ENCODE peak calls at places on chromosomes 13 and 19, in four cellular contexts. One of them, this sample, is unnamed.

GRCh38 chr13:105972811-105973590 is 562.5 kb downstream of the EFNB2 start:
- DNase-seq in fibroblast of mammary gland: no peak
- DNase-seq in amniotic epithelial cell: peak; percentile 17
- DNase-seq in RWPE1: no peak
- DNase-seq in this sample: no peak

GRCh38 chr13:32650705-32651311 is 64.6 kb downstream of the PDS5B start:
- DNase-seq in RWPE1: peak; percentile 25
- DNase-seq in amniotic epithelial cell: peak; percentile 66
- DNase-seq in fibroblast of mammary gland: peak; percentile 84
- DNase-seq in this sample: peak; percentile 75

GRCh38 chr19:2027361-2027760 is 11.8 kb upstream of the BTBD2 start:
- DNase-seq in amniotic epithelial cell: peak; percentile 73
- DNase-seq in fibroblast of mammary gland: peak; percentile 96
- DNase-seq in RWPE1: no peak
- DNase-seq in this sample: peak; percentile 69

GRCh38 chr13:99984134-99984462 is 2.5 kb downstream of the ZIC2 start:
- DNase-seq in fibroblast of mammary gland: no peak
- DNase-seq in RWPE1: no peak
- DNase-seq in amniotic epithelial cell: no peak
- DNase-seq in this sample: no peak

GRCh38 chr19:17337675-17338439 is 504 bp downstream of the GTPBP3 start:
- DNase-seq in fibroblast of mammary gland: no peak
- DNase-seq in amniotic epithelial cell: no peak
- DNase-seq in RWPE1: peak; percentile 55
- DNase-seq in this sample: no peak

GRCh38 chr13:45398862-45399261 is 19.3 kb downstream of the SLC25A30 start:
- DNase-seq in amniotic epithelial cell: no peak
- DNase-seq in RWPE1: no peak
- DNase-seq in fibroblast of mammary gland: no peak
- DNase-seq in this sample: no peak

GRCh38 chr19:10566658-10567410 is 1.0 kb upstream of the KRI1 start:
- DNase-seq in amniotic epithelial cell: no peak
- DNase-seq in RWPE1: no peak
- DNase-seq in fibroblast of mammary gland: no peak
- DNase-seq in this sample: no peak

GRCh38 chr19:49853852-49854849 is 3.2 kb downstream of the PTOV1 start:
- DNase-seq in amniotic epithelial cell: no peak
- DNase-seq in fibroblast of mammary gland: no peak
- DNase-seq in RWPE1: no peak
- DNase-seq in this sample: no peak

GRCh38 chr19:11693505-11694499 is 44.9 kb downstream of the ZNF823 start:
- DNase-seq in RWPE1: peak; percentile 57
- DNase-seq in fibroblast of mammary gland: peak; percentile 91
- DNase-seq in amniotic epithelial cell: peak; percentile 58
- DNase-seq in this sample: peak; percentile 75

GRCh38 chr13:48817166-48817802 is 158.4 kb upstream of the FNDC3A start:
- DNase-seq in amniotic epithelial cell: peak; percentile 12
- DNase-seq in fibroblast of mammary gland: no peak
- DNase-seq in RWPE1: no peak
- DNase-seq in this sample: no peak

GRCh38 chr19:17402982-17403855 is 2.2 kb downstream of the BST2 start:
- DNase-seq in amniotic epithelial cell: peak; percentile 69
- DNase-seq in fibroblast of mammary gland: no peak
- DNase-seq in RWPE1: peak; percentile 87
- DNase-seq in this sample: no peak

GRCh38 chr13:44142540-44142867 is 231.1 kb upstream of the SERP2 start:
- DNase-seq in RWPE1: no peak
- DNase-seq in fibroblast of mammary gland: no peak
- DNase-seq in amniotic epithelial cell: no peak
- DNase-seq in this sample: no peak

GRCh38 chr19:36215276-36216171 is 618 bp downstream of the ZNF146 start:
- DNase-seq in fibroblast of mammary gland: peak; percentile 35
- DNase-seq in RWPE1: no peak
- DNase-seq in amniotic epithelial cell: peak; percentile 37
- DNase-seq in this sample: peak; percentile 62

GRCh38 chr13:38024431-38024830 is 154.9 kb upstream of the TRPC4 start:
- DNase-seq in amniotic epithelial cell: no peak
- DNase-seq in RWPE1: no peak
- DNase-seq in fibroblast of mammary gland: no peak
- DNase-seq in this sample: no peak

GRCh38 chr19:24065243-24065642 is 21.7 kb upstream of the ZNF254 start:
- DNase-seq in RWPE1: no peak
- DNase-seq in fibroblast of mammary gland: no peak
- DNase-seq in amniotic epithelial cell: no peak
- DNase-seq in this sample: no peak

GRCh38 chr13:68895696-68896095 is 1211.9 kb upstream of the ATXN8OS start:
- DNase-seq in amniotic epithelial cell: peak; percentile 6
- DNase-seq in fibroblast of mammary gland: no peak
- DNase-seq in RWPE1: no peak
- DNase-seq in this sample: no peak

GRCh38 chr19:17001603-17002183 is 24.9 kb downstream of the CPAMD8 start:
- DNase-seq in fibroblast of mammary gland: no peak
- DNase-seq in RWPE1: no peak
- DNase-seq in amniotic epithelial cell: no peak
- DNase-seq in this sample: no peak

GRCh38 chr13:82010780-82011179 is 1669.9 kb upstream of the SPRY2 start:
- DNase-seq in fibroblast of mammary gland: no peak
- DNase-seq in amniotic epithelial cell: no peak
- DNase-seq in RWPE1: no peak
- DNase-seq in this sample: no peak

GRCh38 chr13:33642374-33643065 is 175.4 kb upstream of the RFC3 start:
- DNase-seq in amniotic epithelial cell: peak; percentile 99
- DNase-seq in fibroblast of mammary gland: peak; percentile 96
- DNase-seq in RWPE1: peak; percentile 49
- DNase-seq in this sample: peak; percentile 72

GRCh38 chr13:110350509-110350908 is 43.4 kb downstream of the COL4A2 start:
- DNase-seq in RWPE1: no peak
- DNase-seq in fibroblast of mammary gland: no peak
- DNase-seq in amniotic epithelial cell: no peak
- DNase-seq in this sample: no peak

GRCh38 chr13:43838909-43839308 is 40.6 kb downstream of the CCDC122 start:
- DNase-seq in fibroblast of mammary gland: peak; percentile 60
- DNase-seq in RWPE1: no peak
- DNase-seq in amniotic epithelial cell: peak; percentile 97
- DNase-seq in this sample: peak; percentile 54

GRCh38 chr19:38551450-38551813 is 66.3 kb downstream of the MAP4K1 start:
- DNase-seq in amniotic epithelial cell: no peak
- DNase-seq in fibroblast of mammary gland: no peak
- DNase-seq in RWPE1: no peak
- DNase-seq in this sample: no peak

GRCh38 chr13:26538363-26539317 is 18.8 kb upstream of the WASF3 start:
- DNase-seq in RWPE1: no peak
- DNase-seq in amniotic epithelial cell: no peak
- DNase-seq in fibroblast of mammary gland: peak; percentile 45
- DNase-seq in this sample: no peak

GRCh38 chr13:86892330-86892729 is 778.8 kb upstream of the SLITRK5 start:
- DNase-seq in RWPE1: no peak
- DNase-seq in fibroblast of mammary gland: no peak
- DNase-seq in amniotic epithelial cell: no peak
- DNase-seq in this sample: peak; percentile 2

GRCh38 chr13:36858285-36858684 is 39.3 kb downstream of the RFXAP start:
- DNase-seq in amniotic epithelial cell: peak; percentile 63
- DNase-seq in RWPE1: peak; percentile 21
- DNase-seq in fibroblast of mammary gland: peak; percentile 54
- DNase-seq in this sample: peak; percentile 65

GRCh38 chr13:20828540-20829364 is 55.0 kb upstream of the EEF1AKMT1 start:
- DNase-seq in fibroblast of mammary gland: peak; percentile 69
- DNase-seq in amniotic epithelial cell: peak; percentile 46
- DNase-seq in RWPE1: peak; percentile 45
- DNase-seq in this sample: peak; percentile 64

GRCh38 chr13:90839061-90839460 is 508.4 kb upstream of the MIR17HG start:
- DNase-seq in RWPE1: peak; percentile 36
- DNase-seq in amniotic epithelial cell: no peak
- DNase-seq in fibroblast of mammary gland: no peak
- DNase-seq in this sample: no peak

GRCh38 chr19:47445527-47445926 is 26.2 kb downstream of the SLC8A2 start:
- DNase-seq in amniotic epithelial cell: no peak
- DNase-seq in RWPE1: no peak
- DNase-seq in fibroblast of mammary gland: no peak
- DNase-seq in this sample: no peak

This sample was measured in IMR-90.